ENCODE peak calls at places on chromosome 7, in eight cellular contexts. One of them, this sample, is unnamed.

GRCh38 chr7:18163091-18163490 is 135.4 kb upstream of the PRPS1L1 start:
- DNase-seq in esophagus squamous epithelium: no peak
- DNase-seq in left ventricle myocardium inferior: no peak
- DNase-seq in aorta: no peak
- DNase-seq in spleen: no peak
- DNase-seq in cardiac muscle cell: peak
- DNase-seq in dorsolateral prefrontal cortex: no peak
- DNase-seq in suprapubic skin: no peak
- DNase-seq in this sample: no peak

GRCh38 chr7:50791921-50792341 is 9.2 kb upstream of the GRB10 start:
- DNase-seq in esophagus squamous epithelium: no peak
- DNase-seq in aorta: no peak
- DNase-seq in suprapubic skin: no peak
- DNase-seq in spleen: no peak
- DNase-seq in left ventricle myocardium inferior: no peak
- DNase-seq in dorsolateral prefrontal cortex: no peak
- DNase-seq in cardiac muscle cell: peak
- DNase-seq in this sample: no peak

GRCh38 chr7:106794276-106795136 is 70.6 kb upstream of the PIK3CG start:
- DNase-seq in suprapubic skin: no peak
- DNase-seq in left ventricle myocardium inferior: no peak
- DNase-seq in aorta: no peak
- DNase-seq in esophagus squamous epithelium: no peak
- DNase-seq in dorsolateral prefrontal cortex: no peak
- DNase-seq in spleen: no peak
- DNase-seq in cardiac muscle cell: no peak
- DNase-seq in this sample: no peak

GRCh38 chr7:66016131-66016461 is 34.1 kb upstream of the GUSB start:
- DNase-seq in esophagus squamous epithelium: no peak
- DNase-seq in cardiac muscle cell: peak
- DNase-seq in left ventricle myocardium inferior: no peak
- DNase-seq in spleen: no peak
- DNase-seq in dorsolateral prefrontal cortex: no peak
- DNase-seq in suprapubic skin: no peak
- DNase-seq in aorta: no peak
- DNase-seq in this sample: no peak

GRCh38 chr7:28630350-28630749 is 218.0 kb downstream of the CREB5 start:
- DNase-seq in cardiac muscle cell: no peak
- DNase-seq in spleen: no peak
- DNase-seq in suprapubic skin: no peak
- DNase-seq in dorsolateral prefrontal cortex: no peak
- DNase-seq in left ventricle myocardium inferior: no peak
- DNase-seq in aorta: no peak
- DNase-seq in esophagus squamous epithelium: no peak
- DNase-seq in this sample: no peak

GRCh38 chr7:1228535-1229333 is 3.9 kb upstream of the UNCX start:
- DNase-seq in spleen: no peak
- DNase-seq in left ventricle myocardium inferior: no peak
- DNase-seq in esophagus squamous epithelium: no peak
- DNase-seq in dorsolateral prefrontal cortex: no peak
- DNase-seq in cardiac muscle cell: no peak
- DNase-seq in aorta: no peak
- DNase-seq in suprapubic skin: no peak
- DNase-seq in this sample: no peak

GRCh38 chr7:111564078-111564477 is 1.8 kb upstream of the IMMP2L start:
- DNase-seq in left ventricle myocardium inferior: no peak
- DNase-seq in aorta: no peak
- DNase-seq in dorsolateral prefrontal cortex: no peak
- DNase-seq in esophagus squamous epithelium: no peak
- DNase-seq in spleen: no peak
- DNase-seq in cardiac muscle cell: no peak
- DNase-seq in suprapubic skin: no peak
- DNase-seq in this sample: no peak

GRCh38 chr7:149473251-149473650 is 12.4 kb upstream of the ZNF777 start:
- DNase-seq in esophagus squamous epithelium: no peak
- DNase-seq in left ventricle myocardium inferior: no peak
- DNase-seq in aorta: no peak
- DNase-seq in cardiac muscle cell: no peak
- DNase-seq in spleen: no peak
- DNase-seq in dorsolateral prefrontal cortex: no peak
- DNase-seq in suprapubic skin: no peak
- DNase-seq in this sample: peak

GRCh38 chr7:145212050-145212449 is 376.2 kb upstream of the TPK1 start:
- DNase-seq in suprapubic skin: no peak
- DNase-seq in aorta: no peak
- DNase-seq in cardiac muscle cell: no peak
- DNase-seq in left ventricle myocardium inferior: no peak
- DNase-seq in esophagus squamous epithelium: no peak
- DNase-seq in dorsolateral prefrontal cortex: peak
- DNase-seq in spleen: no peak
- DNase-seq in this sample: peak

GRCh38 chr7:2045559-2046405 is 187.0 kb downstream of the MAD1L1 start:
- DNase-seq in spleen: peak
- DNase-seq in esophagus squamous epithelium: no peak
- DNase-seq in cardiac muscle cell: no peak
- DNase-seq in dorsolateral prefrontal cortex: peak
- DNase-seq in suprapubic skin: peak
- DNase-seq in left ventricle myocardium inferior: peak
- DNase-seq in aorta: peak
- DNase-seq in this sample: no peak

GRCh38 chr7:81499262-81500116 is 270.4 kb downstream of the HGF start:
- DNase-seq in spleen: no peak
- DNase-seq in aorta: no peak
- DNase-seq in esophagus squamous epithelium: no peak
- DNase-seq in dorsolateral prefrontal cortex: no peak
- DNase-seq in left ventricle myocardium inferior: no peak
- DNase-seq in cardiac muscle cell: peak
- DNase-seq in suprapubic skin: no peak
- DNase-seq in this sample: no peak

GRCh38 chr7:1742555-1743303 is 72.7 kb downstream of the ELFN1 start:
- DNase-seq in spleen: peak
- DNase-seq in dorsolateral prefrontal cortex: no peak
- DNase-seq in suprapubic skin: no peak
- DNase-seq in esophagus squamous epithelium: no peak
- DNase-seq in cardiac muscle cell: peak
- DNase-seq in left ventricle myocardium inferior: peak
- DNase-seq in aorta: peak
- DNase-seq in this sample: no peak

GRCh38 chr7:145909956-145910611 is 206.5 kb upstream of the CNTNAP2 start:
- DNase-seq in aorta: no peak
- DNase-seq in cardiac muscle cell: peak
- DNase-seq in spleen: no peak
- DNase-seq in left ventricle myocardium inferior: no peak
- DNase-seq in suprapubic skin: no peak
- DNase-seq in esophagus squamous epithelium: no peak
- DNase-seq in dorsolateral prefrontal cortex: no peak
- DNase-seq in this sample: no peak

GRCh38 chr7:45574521-45575500 is 643 bp downstream of the ADCY1 start:
- DNase-seq in suprapubic skin: peak
- DNase-seq in left ventricle myocardium inferior: peak
- DNase-seq in cardiac muscle cell: peak
- DNase-seq in aorta: no peak
- DNase-seq in spleen: peak
- DNase-seq in dorsolateral prefrontal cortex: no peak
- DNase-seq in esophagus squamous epithelium: no peak
- DNase-seq in this sample: no peak

GRCh38 chr7:70694357-70694908 is 437.5 kb upstream of the GALNT17 start:
- DNase-seq in esophagus squamous epithelium: no peak
- DNase-seq in left ventricle myocardium inferior: peak
- DNase-seq in dorsolateral prefrontal cortex: peak
- DNase-seq in aorta: no peak
- DNase-seq in spleen: no peak
- DNase-seq in cardiac muscle cell: peak
- DNase-seq in suprapubic skin: no peak
- DNase-seq in this sample: peak

GRCh38 chr7:12069757-12070156 is 141.3 kb upstream of the TMEM106B start:
- DNase-seq in aorta: no peak
- DNase-seq in esophagus squamous epithelium: no peak
- DNase-seq in cardiac muscle cell: no peak
- DNase-seq in left ventricle myocardium inferior: no peak
- DNase-seq in suprapubic skin: no peak
- DNase-seq in dorsolateral prefrontal cortex: no peak
- DNase-seq in spleen: no peak
- DNase-seq in this sample: no peak

GRCh38 chr7:77235280-77235679 is 35.7 kb upstream of the FGL2 start:
- DNase-seq in cardiac muscle cell: peak
- DNase-seq in spleen: no peak
- DNase-seq in left ventricle myocardium inferior: no peak
- DNase-seq in suprapubic skin: no peak
- DNase-seq in dorsolateral prefrontal cortex: no peak
- DNase-seq in aorta: no peak
- DNase-seq in esophagus squamous epithelium: no peak
- DNase-seq in this sample: no peak

GRCh38 chr7:79997345-79997744 is 137.3 kb upstream of the GNAI1 start:
- DNase-seq in spleen: no peak
- DNase-seq in dorsolateral prefrontal cortex: no peak
- DNase-seq in cardiac muscle cell: no peak
- DNase-seq in aorta: no peak
- DNase-seq in esophagus squamous epithelium: no peak
- DNase-seq in left ventricle myocardium inferior: no peak
- DNase-seq in suprapubic skin: no peak
- DNase-seq in this sample: no peak

GRCh38 chr7:34991938-34992840 is 45.1 kb downstream of the DPY19L1 start:
- DNase-seq in spleen: peak
- DNase-seq in dorsolateral prefrontal cortex: no peak
- DNase-seq in left ventricle myocardium inferior: no peak
- DNase-seq in aorta: no peak
- DNase-seq in cardiac muscle cell: peak
- DNase-seq in suprapubic skin: no peak
- DNase-seq in esophagus squamous epithelium: no peak
- DNase-seq in this sample: no peak
- H3K27ac ChIP-seq in spleen: peak
- H3K27ac ChIP-seq in dorsolateral prefrontal cortex: no peak
- H3K27ac ChIP-seq in left ventricle myocardium inferior: peak
- H3K27ac ChIP-seq in aorta: no peak
- H3K27ac ChIP-seq in cardiac muscle cell: no peak
- H3K27ac ChIP-seq in suprapubic skin: no peak
- H3K27ac ChIP-seq in esophagus squamous epithelium: no peak
- H3K27ac ChIP-seq in this sample: no peak

GRCh38 chr7:95607477-95608010 is 11.2 kb upstream of the PDK4 start:
- DNase-seq in dorsolateral prefrontal cortex: no peak
- DNase-seq in spleen: no peak
- DNase-seq in suprapubic skin: no peak
- DNase-seq in cardiac muscle cell: no peak
- DNase-seq in aorta: peak
- DNase-seq in esophagus squamous epithelium: no peak
- DNase-seq in left ventricle myocardium inferior: no peak
- DNase-seq in this sample: no peak
- H3K27ac ChIP-seq in dorsolateral prefrontal cortex: peak
- H3K27ac ChIP-seq in spleen: peak
- H3K27ac ChIP-seq in suprapubic skin: peak
- H3K27ac ChIP-seq in cardiac muscle cell: no peak
- H3K27ac ChIP-seq in aorta: no peak
- H3K27ac ChIP-seq in esophagus squamous epithelium: peak
- H3K27ac ChIP-seq in left ventricle myocardium inferior: peak
- H3K27ac ChIP-seq in this sample: peak

DNA sequence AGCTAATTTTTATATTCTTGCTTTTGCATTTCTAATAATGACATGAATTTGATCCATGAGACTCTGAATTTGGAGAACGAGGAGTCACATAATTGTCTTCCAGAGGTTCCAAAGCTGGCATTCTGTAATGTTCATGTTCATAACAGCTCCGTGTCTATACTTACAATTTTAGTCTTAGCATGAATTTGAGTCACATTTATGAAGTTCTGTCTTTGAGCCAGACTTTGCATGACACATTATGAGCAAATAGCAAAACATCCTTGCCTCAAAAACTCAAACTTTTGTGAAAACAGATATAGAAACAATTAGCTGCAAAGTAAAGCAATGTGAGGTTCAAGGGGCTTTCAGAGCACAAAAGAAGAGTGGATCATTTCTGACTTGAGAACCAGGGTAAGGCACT is 44.5 kb upstream of the CAV2 start:
- DNase-seq in suprapubic skin: no peak
- DNase-seq in dorsolateral prefrontal cortex: no peak
- DNase-seq in aorta: no peak
- DNase-seq in spleen: no peak
- DNase-seq in left ventricle myocardium inferior: no peak
- DNase-seq in cardiac muscle cell: peak
- DNase-seq in esophagus squamous epithelium: no peak
- DNase-seq in this sample: no peak
- H3K27ac ChIP-seq in suprapubic skin: no peak
- H3K27ac ChIP-seq in dorsolateral prefrontal cortex: no peak
- H3K27ac ChIP-seq in aorta: no peak
- H3K27ac ChIP-seq in spleen: no peak
- H3K27ac ChIP-seq in left ventricle myocardium inferior: no peak
- H3K27ac ChIP-seq in cardiac muscle cell: no peak
- H3K27ac ChIP-seq in esophagus squamous epithelium: no peak
- H3K27ac ChIP-seq in this sample: no peak

GRCh38 chr7:47478926-47479791 is 102.8 kb downstream of the TNS3 start:
- DNase-seq in aorta: no peak
- DNase-seq in dorsolateral prefrontal cortex: no peak
- DNase-seq in suprapubic skin: no peak
- DNase-seq in cardiac muscle cell: no peak
- DNase-seq in left ventricle myocardium inferior: no peak
- DNase-seq in spleen: no peak
- DNase-seq in esophagus squamous epithelium: no peak
- DNase-seq in this sample: no peak

GRCh38 chr7:47480576-47481538 is 101.1 kb downstream of the TNS3 start:
- DNase-seq in suprapubic skin: no peak
- DNase-seq in esophagus squamous epithelium: no peak
- DNase-seq in left ventricle myocardium inferior: no peak
- DNase-seq in aorta: no peak
- DNase-seq in spleen: no peak
- DNase-seq in dorsolateral prefrontal cortex: no peak
- DNase-seq in cardiac muscle cell: no peak
- DNase-seq in this sample: no peak

GRCh38 chr7:47478017-47478344 is 103.9 kb downstream of the TNS3 start:
- DNase-seq in cardiac muscle cell: peak
- DNase-seq in left ventricle myocardium inferior: no peak
- DNase-seq in suprapubic skin: no peak
- DNase-seq in aorta: peak
- DNase-seq in spleen: no peak
- DNase-seq in esophagus squamous epithelium: no peak
- DNase-seq in dorsolateral prefrontal cortex: no peak
- DNase-seq in this sample: no peak

GRCh38 chr7:47481656-47482012 is 100.3 kb downstream of the TNS3 start:
- DNase-seq in spleen: no peak
- DNase-seq in left ventricle myocardium inferior: no peak
- DNase-seq in suprapubic skin: no peak
- DNase-seq in cardiac muscle cell: no peak
- DNase-seq in aorta: no peak
- DNase-seq in esophagus squamous epithelium: no peak
- DNase-seq in dorsolateral prefrontal cortex: no peak
- DNase-seq in this sample: no peak

DNA sequence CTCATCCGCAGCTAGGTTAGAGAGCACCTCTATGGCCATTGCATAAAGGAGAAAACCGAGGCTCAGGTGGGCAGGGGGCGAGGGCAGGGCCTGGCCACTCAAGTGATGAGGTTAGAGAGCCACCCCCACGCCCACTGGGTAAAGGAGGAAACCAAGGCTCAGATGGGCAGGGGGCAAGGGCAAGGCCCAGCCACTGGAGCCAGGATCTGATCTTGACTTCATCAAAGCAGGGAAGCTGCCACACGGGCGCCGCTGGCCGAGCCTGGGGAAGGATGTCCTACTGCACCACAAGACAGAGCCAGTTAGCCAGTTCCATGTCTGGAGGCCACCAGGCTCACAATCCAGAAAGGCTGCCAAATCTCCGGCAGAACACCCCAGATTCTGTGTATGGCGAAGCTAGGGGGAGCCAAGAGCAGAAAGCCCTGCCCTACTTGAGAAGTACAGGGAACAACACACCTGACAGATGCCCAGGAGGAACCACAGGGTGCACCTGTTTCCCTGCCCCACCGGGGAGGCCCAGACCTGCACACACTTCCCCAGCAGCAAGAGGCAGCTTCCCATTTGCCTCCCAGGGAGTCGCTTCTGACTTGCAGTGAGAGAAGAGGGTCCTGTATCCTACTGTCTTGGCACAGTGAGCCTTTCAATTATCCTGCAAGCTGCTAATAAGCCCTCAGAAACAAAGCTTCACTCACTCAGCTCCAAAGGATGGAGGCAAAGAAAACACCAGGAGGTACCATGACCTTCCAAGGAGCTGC is 101.9 kb downstream of the TNS3 start:
- DNase-seq in aorta: no peak
- DNase-seq in esophagus squamous epithelium: no peak
- DNase-seq in dorsolateral prefrontal cortex: no peak
- DNase-seq in spleen: no peak
- DNase-seq in cardiac muscle cell: no peak
- DNase-seq in suprapubic skin: no peak
- DNase-seq in left ventricle myocardium inferior: no peak
- DNase-seq in this sample: no peak
- H3K27ac ChIP-seq in aorta: peak
- H3K27ac ChIP-seq in esophagus squamous epithelium: no peak
- H3K27ac ChIP-seq in dorsolateral prefrontal cortex: no peak
- H3K27ac ChIP-seq in spleen: peak
- H3K27ac ChIP-seq in cardiac muscle cell: no peak
- H3K27ac ChIP-seq in suprapubic skin: no peak
- H3K27ac ChIP-seq in left ventricle myocardium inferior: peak
- H3K27ac ChIP-seq in this sample: no peak

This sample was measured in caudate nucleus.